ENCODE peak calls at places on chromosomes 12 and 14, in four cellular contexts. H is left ventricle myocardium inferior, S is stomach, I is T-helper 22 cell. Z is an unnamed sample.

GRCh38 chr14:68282479-68283377 is 463.1 kb downstream of the RAD51B start:
- DNase-seq in H (no peak), S (no peak), I (peak; percentile 30), Z (peak; percentile 22)

GRCh38 chr12:93699271-93700141 is 22.3 kb downstream of the CRADD start:
- DNase-seq in H (no peak), S (no peak), I (no peak), Z (no peak)

GRCh38 chr12:39807043-39807442 is 187.4 kb upstream of the ABCD2 start:
- DNase-seq in H (no peak), S (no peak), I (no peak), Z (no peak)

GRCh38 chr14:53888535-53889386 is 67.9 kb downstream of the BMP4 start:
- DNase-seq in H (no peak), S (no peak), I (no peak), Z (no peak)

GRCh38 chr12:132224484-132224883 is 80.2 kb downstream of the NOC4L start:
- DNase-seq in H (no peak), S (no peak), I (no peak), Z (no peak)

GRCh38 chr12:53499261-53500118 is at the start of gene MAP3K12:
- DNase-seq in H (peak; percentile 68), S (peak; percentile 48), I (peak; percentile 53), Z (peak; percentile 53)

GRCh38 chr12:115322275-115322674 is 638.3 kb upstream of the TBX3 start:
- DNase-seq in H (no peak), S (no peak), I (no peak), Z (no peak)

GRCh38 chr12:115599251-115599811 is 678.2 kb downstream of the MED13L start:
- DNase-seq in H (peak; percentile 35), S (no peak), I (no peak), Z (no peak)

GRCh38 chr12:52913424-52913821 is 8.5 kb upstream of the KRT8 start:
- DNase-seq in H (no peak), S (peak; percentile 57), I (no peak), Z (no peak)

GRCh38 chr14:94143239-94143638 is 13.8 kb upstream of the IFI27L2 start:
- DNase-seq in H (no peak), S (no peak), I (no peak), Z (no peak)

GRCh38 chr14:81435578-81436295 is 35.6 kb upstream of the STON2 start:
- DNase-seq in H (peak; percentile 54), S (peak; percentile 41), I (no peak), Z (no peak)

GRCh38 chr14:34030864-34031263 is 80.0 kb upstream of the EGLN3 start:
- DNase-seq in H (peak; percentile 45), S (no peak), I (no peak), Z (no peak)

GRCh38 chr14:100842799-100843198 is 16.9 kb downstream of the MEG3 start:
- DNase-seq in H (no peak), S (no peak), I (no peak), Z (no peak)

GRCh38 chr14:61491224-61491623 is 169.8 kb downstream of the PRKCH start:
- DNase-seq in H (no peak), S (no peak), I (no peak), Z (no peak)

GRCh38 chr12:121467638-121468403 is 67.9 kb downstream of the RNF34 start:
- DNase-seq in H (no peak), S (no peak), I (no peak), Z (no peak)

GRCh38 chr14:100850841-100851585 is 25.1 kb downstream of the MEG3 start:
- DNase-seq in H (peak; percentile 58), S (peak; percentile 71), I (peak; percentile 32), Z (peak; percentile 38)

GRCh38 chr12:27552886-27553560 is 29.0 kb downstream of the PPFIBP1 start:
- DNase-seq in H (no peak), S (no peak), I (no peak), Z (no peak)

GRCh38 chr14:90193925-90194324 is 62.4 kb upstream of the PSMC1 start:
- DNase-seq in H (no peak), S (no peak), I (no peak), Z (no peak)

GRCh38 chr14:38855513-38855912 is 247.5 kb downstream of the SEC23A start:
- DNase-seq in H (no peak), S (no peak), I (no peak), Z (no peak)

GRCh38 chr12:66514581-66514980 is 164.3 kb downstream of the GRIP1 start:
- DNase-seq in H (no peak), S (no peak), I (no peak), Z (no peak)

GRCh38 chr12:51374856-51375255 is 16.4 kb downstream of the GALNT6 start:
- DNase-seq in H (no peak), S (no peak), I (no peak), Z (no peak)

GRCh38 chr14:105390849-105391500 is 7.4 kb upstream of the TEX22 start:
- DNase-seq in H (no peak), S (no peak), I (no peak), Z (no peak)

GRCh38 chr12:30926243-30927209 is at the start of gene TSPAN11:
- DNase-seq in H (peak; percentile 34), S (no peak), I (no peak), Z (no peak)

GRCh38 chr14:76812093-76812421 is 625 bp downstream of the ANGEL1 start:
- DNase-seq in H (no peak), S (no peak), I (no peak), Z (no peak)

GRCh38 chr14:35789651-35790050 is 19.4 kb downstream of the RALGAPA1 start:
- DNase-seq in H (no peak), S (no peak), I (no peak), Z (no peak)

GRCh38 chr12:29889737-29890136 is 106.0 kb upstream of the TMTC1 start:
- DNase-seq in H (peak; percentile 28), S (peak; percentile 55), I (no peak), Z (no peak)

GRCh38 chr14:93708311-93708734 is 80.0 kb downstream of the PRIMA1 start:
- DNase-seq in H (no peak), S (no peak), I (no peak), Z (no peak)

GRCh38 chr14:34059037-34059924 is 108.4 kb upstream of the EGLN3 start:
- DNase-seq in H (no peak), S (no peak), I (no peak), Z (no peak)

GRCh38 chr12:92141585-92142244 is 3.9 kb downstream of the BTG1 start:
- DNase-seq in H (no peak), S (no peak), I (no peak), Z (no peak)

GRCh38 chr12:15698377-15698867 is 90.8 kb downstream of the EPS8 start:
- DNase-seq in H (no peak), S (no peak), I (no peak), Z (no peak)

GRCh38 chr12:90287585-90287984 is 578.9 kb upstream of the ATP2B1 start:
- DNase-seq in H (no peak), S (no peak), I (no peak), Z (no peak)

GRCh38 chr14:21066882-21067502 is 3.1 kb upstream of the ARHGEF40 start:
- DNase-seq in H (no peak), S (no peak), I (no peak), Z (no peak)

GRCh38 chr14:26385302-26385701 is 212.5 kb downstream of the NOVA1 start:
- DNase-seq in H (no peak), S (no peak), I (no peak), Z (no peak)

GRCh38 chr12:12358528-12358927 is 1.6 kb downstream of the BORCS5 start:
- DNase-seq in H (no peak), S (no peak), I (no peak), Z (no peak)